ENCODE peak calls at places on chromosomes 6 and 20, in four cellular contexts. One of them, this sample, is unnamed.
A peak's percentile ranks its signal among the peaks of the same experiment; 100 is the strongest.

GRCh38 chr6:47188588-47189021 is 121.1 kb downstream of the TNFRSF21 start:
- DNase-seq in SK-N-SH: no peak
- DNase-seq in fibroblast of lung: peak; percentile 57
- DNase-seq in SJSA1: no peak
- DNase-seq in this sample: no peak

GRCh38 chr20:431012-431904 is 23.2 kb downstream of the RBCK1 start:
- DNase-seq in SJSA1: peak; percentile 69
- DNase-seq in SK-N-SH: peak; percentile 91
- DNase-seq in fibroblast of lung: peak; percentile 77
- DNase-seq in this sample: peak; percentile 54

GRCh38 chr6:105774247-105774646 is 311.9 kb upstream of the PRDM1 start:
- DNase-seq in fibroblast of lung: no peak
- DNase-seq in SJSA1: no peak
- DNase-seq in SK-N-SH: no peak
- DNase-seq in this sample: no peak

GRCh38 chr6:34476462-34476861 is 10.6 kb downstream of the PACSIN1 start:
- DNase-seq in SK-N-SH: no peak
- DNase-seq in fibroblast of lung: no peak
- DNase-seq in SJSA1: no peak
- DNase-seq in this sample: no peak

GRCh38 chr6:108117427-108118358 is 43.2 kb upstream of the OSTM1 start:
- DNase-seq in SK-N-SH: peak; percentile 74
- DNase-seq in fibroblast of lung: peak; percentile 18
- DNase-seq in SJSA1: no peak
- DNase-seq in this sample: peak; percentile 72

GRCh38 chr6:44180406-44180805 is 21.8 kb downstream of the CAPN11 start:
- DNase-seq in fibroblast of lung: no peak
- DNase-seq in SK-N-SH: no peak
- DNase-seq in SJSA1: no peak
- DNase-seq in this sample: no peak

GRCh38 chr6:166904101-166904746 is 52.1 kb downstream of the RNASET2 start:
- DNase-seq in SJSA1: no peak
- DNase-seq in SK-N-SH: no peak
- DNase-seq in fibroblast of lung: no peak
- DNase-seq in this sample: no peak

GRCh38 chr20:37524859-37525708 is 2.6 kb downstream of the BLCAP start:
- DNase-seq in SJSA1: no peak
- DNase-seq in SK-N-SH: no peak
- DNase-seq in fibroblast of lung: no peak
- DNase-seq in this sample: no peak

GRCh38 chr20:57259179-57260021 is 7.0 kb downstream of the BMP7 start:
- DNase-seq in SJSA1: no peak
- DNase-seq in fibroblast of lung: no peak
- DNase-seq in SK-N-SH: no peak
- DNase-seq in this sample: no peak

GRCh38 chr6:14905201-14905600 is 340.7 kb upstream of the JARID2 start:
- DNase-seq in SK-N-SH: no peak
- DNase-seq in SJSA1: no peak
- DNase-seq in fibroblast of lung: no peak
- DNase-seq in this sample: no peak
- H3K27ac ChIP-seq in SK-N-SH: no peak overlapping the region
- H3K27ac ChIP-seq in SJSA1: no peak overlapping the region
- H3K27ac ChIP-seq in fibroblast of lung: no peak overlapping the region
- H3K27ac ChIP-seq in this sample: no peak overlapping the region

GRCh38 chr6:149472241-149472640 is 12.6 kb downstream of the ZC3H12D start:
- DNase-seq in SJSA1: no peak
- DNase-seq in fibroblast of lung: no peak
- DNase-seq in SK-N-SH: no peak
- DNase-seq in this sample: no peak

GRCh38 chr6:149474108-149474935 is 10.5 kb downstream of the ZC3H12D start:
- DNase-seq in SK-N-SH: no peak
- DNase-seq in SJSA1: no peak
- DNase-seq in fibroblast of lung: no peak
- DNase-seq in this sample: no peak

GRCh38 chr6:149471801-149472200 is 13.0 kb downstream of the ZC3H12D start:
- DNase-seq in fibroblast of lung: no peak
- DNase-seq in SK-N-SH: no peak
- DNase-seq in SJSA1: no peak
- DNase-seq in this sample: no peak

GRCh38 chr6:149470948-149471347 is 13.9 kb downstream of the ZC3H12D start:
- DNase-seq in fibroblast of lung: no peak
- DNase-seq in SJSA1: no peak
- DNase-seq in SK-N-SH: no peak
- DNase-seq in this sample: no peak

GRCh38 chr6:149473080-149474052 is 11.4 kb downstream of the ZC3H12D start:
- DNase-seq in fibroblast of lung: no peak
- DNase-seq in SK-N-SH: no peak
- DNase-seq in SJSA1: no peak
- DNase-seq in this sample: peak; percentile 69
- H3K4me3 ChIP-seq in fibroblast of lung: no peak overlapping the region
- H3K4me3 ChIP-seq in SK-N-SH: no peak overlapping the region
- H3K4me3 ChIP-seq in SJSA1: no peak overlapping the region
- H3K4me3 ChIP-seq in this sample: no peak overlapping the region

DNA sequence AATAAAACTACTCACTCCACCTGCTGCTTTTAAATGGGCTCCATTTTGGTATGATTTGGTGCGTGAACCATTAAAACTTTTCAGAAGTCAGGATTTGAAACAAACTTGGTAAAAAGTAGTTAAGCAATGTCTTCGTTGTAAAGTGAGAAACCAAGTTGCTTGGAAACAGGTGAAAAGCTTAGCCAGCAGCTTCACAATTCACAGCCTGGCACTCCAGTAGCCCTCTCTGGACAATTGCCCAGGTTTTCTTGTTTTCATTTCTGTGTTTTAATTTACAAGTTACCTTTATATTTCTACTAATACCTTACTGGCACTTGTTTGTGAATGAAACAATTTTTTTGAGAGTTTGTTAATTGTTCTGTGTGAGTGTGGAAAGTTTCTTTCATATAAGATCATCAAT is 12.8 kb downstream of the NT5E start:
- DNase-seq in SK-N-SH: no peak
- DNase-seq in fibroblast of lung: no peak
- DNase-seq in SJSA1: no peak
- DNase-seq in this sample: no peak
- H3K4me1 ChIP-seq in SK-N-SH: peaks cover 85% of the 10 kb centered on the region
- H3K4me1 ChIP-seq in fibroblast of lung: peaks cover 60% of the 10 kb centered on the region
- H3K4me1 ChIP-seq in SJSA1: peaks cover 86% of the 10 kb centered on the region
- H3K4me1 ChIP-seq in this sample: peaks cover 11% of the 10 kb centered on the region

GRCh38 chr6:81450180-81450579 is 302.3 kb downstream of the TENT5A start:
- DNase-seq in SJSA1: no peak
- DNase-seq in fibroblast of lung: peak; percentile 16
- DNase-seq in SK-N-SH: peak; percentile 18
- DNase-seq in this sample: no peak

GRCh38 chr6:81446509-81446908 is 306.0 kb downstream of the TENT5A start:
- DNase-seq in fibroblast of lung: no peak
- DNase-seq in SJSA1: no peak
- DNase-seq in SK-N-SH: no peak
- DNase-seq in this sample: no peak

DNA sequence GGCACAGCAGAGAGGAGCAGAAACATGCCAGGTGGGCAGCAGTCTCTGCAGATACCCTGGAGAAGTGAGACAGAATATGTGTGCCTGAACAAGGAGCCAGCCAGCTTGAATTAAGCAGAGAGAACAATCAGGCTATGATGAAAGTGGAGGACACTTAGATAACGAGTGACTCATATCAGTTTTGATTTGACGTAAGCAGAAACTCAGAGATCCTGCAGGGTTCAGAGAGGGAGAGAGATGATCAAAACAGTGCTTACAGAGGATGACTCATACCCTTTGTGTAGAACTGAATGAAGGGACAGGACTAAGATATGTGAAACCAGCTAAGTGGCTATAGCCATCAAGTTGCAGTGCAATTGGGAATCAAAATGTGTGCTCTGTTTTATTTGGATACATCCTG is 300.7 kb downstream of the TENT5A start:
- DNase-seq in SJSA1: no peak
- DNase-seq in SK-N-SH: no peak
- DNase-seq in fibroblast of lung: peak; percentile 84
- DNase-seq in this sample: no peak
- H3K27ac ChIP-seq in SJSA1: no peak overlapping the region
- H3K27ac ChIP-seq in SK-N-SH: no peak overlapping the region
- H3K27ac ChIP-seq in fibroblast of lung: no peak overlapping the region
- H3K27ac ChIP-seq in this sample: no peak overlapping the region

GRCh38 chr20:44650777-44651493 is 564 bp downstream of the ADA start:
- DNase-seq in fibroblast of lung: no peak
- DNase-seq in SK-N-SH: no peak
- DNase-seq in SJSA1: no peak
- DNase-seq in this sample: peak; percentile 70

GRCh38 chr20:44648068-44648467 is 3.4 kb downstream of the ADA start:
- DNase-seq in SK-N-SH: no peak
- DNase-seq in SJSA1: no peak
- DNase-seq in fibroblast of lung: no peak
- DNase-seq in this sample: no peak

GRCh38 chr20:44651507-44652373 is at the start of gene ADA:
- DNase-seq in fibroblast of lung: no peak
- DNase-seq in SK-N-SH: peak; percentile 94
- DNase-seq in SJSA1: peak; percentile 55
- DNase-seq in this sample: peak; percentile 92

GRCh38 chr20:44648579-44648978 is 2.9 kb downstream of the ADA start:
- DNase-seq in SJSA1: no peak
- DNase-seq in fibroblast of lung: no peak
- DNase-seq in SK-N-SH: no peak
- DNase-seq in this sample: peak; percentile 41

DNA sequence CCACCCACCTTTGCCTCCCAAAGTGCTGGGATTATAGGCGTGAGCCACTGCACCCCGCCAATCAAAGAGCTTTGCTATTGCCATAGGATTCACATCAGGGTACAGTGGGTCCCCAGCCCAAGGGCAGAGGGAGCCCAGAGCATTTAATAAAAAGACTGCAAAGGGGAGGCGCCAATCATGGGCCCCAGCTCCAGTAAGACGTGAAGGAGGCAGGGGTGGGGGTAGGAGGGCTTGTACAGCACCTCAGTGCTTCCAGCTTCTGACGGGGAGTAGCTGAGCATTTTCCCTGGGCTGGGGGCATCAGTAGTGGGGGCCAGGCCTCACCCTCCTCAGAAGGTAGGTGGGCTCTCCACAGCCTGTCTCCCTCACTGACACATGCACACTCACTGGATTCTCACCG is 1.5 kb downstream of the ADA start:
- DNase-seq in SJSA1: no peak
- DNase-seq in fibroblast of lung: no peak
- DNase-seq in SK-N-SH: no peak
- DNase-seq in this sample: no peak
- H3K4me3 ChIP-seq in SJSA1: no peak overlapping the region
- H3K4me3 ChIP-seq in fibroblast of lung: no peak overlapping the region
- H3K4me3 ChIP-seq in SK-N-SH: no peak overlapping the region
- H3K4me3 ChIP-seq in this sample: peak overlapping the region; percentile 3

GRCh38 chr6:156870926-156871539 is 93.9 kb downstream of the ARID1B start:
- DNase-seq in SK-N-SH: no peak
- DNase-seq in fibroblast of lung: no peak
- DNase-seq in SJSA1: no peak
- DNase-seq in this sample: no peak
- H3K4me1 ChIP-seq in SK-N-SH: no peaks in the 10 kb centered on the region
- H3K4me1 ChIP-seq in fibroblast of lung: no peaks in the 10 kb centered on the region
- H3K4me1 ChIP-seq in SJSA1: peaks cover 10% of the 10 kb centered on the region
- H3K4me1 ChIP-seq in this sample: peaks cover 24% of the 10 kb centered on the region

GRCh38 chr6:150322452-150322851 is 46.4 kb upstream of the IYD start:
- DNase-seq in SJSA1: no peak
- DNase-seq in fibroblast of lung: no peak
- DNase-seq in SK-N-SH: no peak
- DNase-seq in this sample: no peak

GRCh38 chr6:150323205-150323604 is 45.6 kb upstream of the IYD start:
- DNase-seq in SJSA1: no peak
- DNase-seq in fibroblast of lung: no peak
- DNase-seq in SK-N-SH: no peak
- DNase-seq in this sample: no peak

GRCh38 chr6:150319924-150320323 is 48.9 kb upstream of the IYD start:
- DNase-seq in fibroblast of lung: no peak
- DNase-seq in SJSA1: no peak
- DNase-seq in SK-N-SH: no peak
- DNase-seq in this sample: no peak

GRCh38 chr6:150316936-150317335 is 51.9 kb upstream of the IYD start:
- DNase-seq in SJSA1: no peak
- DNase-seq in SK-N-SH: no peak
- DNase-seq in fibroblast of lung: no peak
- DNase-seq in this sample: no peak

DNA sequence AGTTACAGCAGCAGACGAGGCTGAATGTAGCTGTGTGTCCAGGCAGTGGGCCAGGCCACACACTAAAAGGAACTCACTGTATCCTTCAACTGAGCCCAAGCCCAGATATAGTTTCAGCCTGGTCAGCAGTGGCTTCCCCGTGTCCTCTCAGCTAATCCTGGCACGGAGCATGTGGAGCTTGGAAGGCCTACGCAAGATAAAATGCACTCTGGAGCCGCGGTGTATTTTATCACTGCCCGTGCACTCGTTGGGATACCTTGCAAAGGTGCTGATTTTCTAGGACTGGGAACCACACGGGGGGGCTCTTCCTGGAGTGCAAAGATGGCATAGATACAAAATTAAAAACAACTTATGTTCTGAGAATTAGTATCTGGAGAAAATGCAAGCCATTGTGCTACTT is 48.4 kb upstream of the IYD start:
- DNase-seq in SK-N-SH: no peak
- DNase-seq in SJSA1: no peak
- DNase-seq in fibroblast of lung: peak; percentile 42
- DNase-seq in this sample: peak; percentile 83
- H3K27ac ChIP-seq in SK-N-SH: no peak overlapping the region
- H3K27ac ChIP-seq in SJSA1: no peak overlapping the region
- H3K27ac ChIP-seq in fibroblast of lung: no peak overlapping the region
- H3K27ac ChIP-seq in this sample: no peak overlapping the region

DNA sequence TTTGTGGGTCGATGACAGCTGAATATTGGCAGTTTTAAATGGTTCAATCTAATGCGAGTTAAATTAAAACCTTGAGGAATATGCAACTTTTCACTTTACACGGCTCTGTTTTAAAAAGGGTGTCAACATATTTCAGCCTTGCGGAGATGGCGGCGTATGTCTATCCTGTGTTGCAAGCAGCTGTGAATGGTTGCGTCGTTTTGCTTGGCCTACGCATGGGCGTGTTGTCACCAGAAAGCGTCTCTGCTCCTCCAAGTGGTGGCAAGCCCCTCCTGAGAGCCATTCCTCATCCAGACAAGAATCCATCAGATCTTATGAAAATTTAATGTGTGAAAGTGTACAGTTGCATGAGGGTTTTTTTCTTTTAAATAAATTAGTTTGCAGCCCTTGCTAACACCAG is 114.3 kb downstream of the PHACTR3 start:
- DNase-seq in fibroblast of lung: no peak
- DNase-seq in SK-N-SH: no peak
- DNase-seq in SJSA1: no peak
- DNase-seq in this sample: no peak
- H3K4me3 ChIP-seq in fibroblast of lung: no peak overlapping the region
- H3K4me3 ChIP-seq in SK-N-SH: no peak overlapping the region
- H3K4me3 ChIP-seq in SJSA1: no peak overlapping the region
- H3K4me3 ChIP-seq in this sample: no peak overlapping the region

GRCh38 chr6:14108571-14109410 is 8.8 kb upstream of the CD83 start:
- DNase-seq in SJSA1: no peak
- DNase-seq in fibroblast of lung: no peak
- DNase-seq in SK-N-SH: no peak
- DNase-seq in this sample: peak; percentile 55
- H3K4me1 ChIP-seq in SJSA1: no peaks in the 10 kb centered on the region
- H3K4me1 ChIP-seq in fibroblast of lung: no peaks in the 10 kb centered on the region
- H3K4me1 ChIP-seq in SK-N-SH: no peaks in the 10 kb centered on the region
- H3K4me1 ChIP-seq in this sample: no peaks in the 10 kb centered on the region